ENCODE peak calls at places on chromosomes 6 and 20, in nine cellular contexts. W is colonic mucosa, L is lung, F is fibroblast of pulmonary artery, T is HCT116, Y is fibroblast of villous mesenchyme, G is mucosa of descending colon, D is mammary epithelial cell, J is OCI-LY7. R is an unnamed sample.
A peak's percentile ranks its signal among the peaks of the same experiment; 100 is the strongest.

GRCh38 chr6:134015719-134016557 is 36.5 kb downstream of the SLC2A12 start:
- DNase-seq in G (no peak), L (no peak), D (no peak), J (no peak), W (no peak), T (no peak), Y (peak; percentile 50), F (no peak), R (no peak)

GRCh38 chr6:73691512-73691911 is 4.5 kb upstream of the CD109 start:
- DNase-seq in J (no peak), W (no peak), D (peak; percentile 43), Y (no peak), T (no peak), F (peak; percentile 23), G (no peak), L (no peak), R (no peak)

GRCh38 chr6:37517411-37517812 is 17.7 kb upstream of the CCDC167 start:
- DNase-seq in F (no peak), D (no peak), G (no peak), L (no peak), T (no peak), W (peak; percentile 22), Y (no peak), J (no peak), R (no peak)

GRCh38 chr20:48910360-48910781 is 11.1 kb upstream of the ARFGEF2 start:
- DNase-seq in F (peak; percentile 70), J (no peak), L (no peak), G (no peak), W (no peak), Y (peak; percentile 60), T (no peak), D (no peak), R (no peak)

GRCh38 chr6:100846276-100846675 is 34.9 kb downstream of the ASCC3 start:
- DNase-seq in J (no peak), D (peak; percentile 1), T (no peak), F (no peak), W (no peak), Y (no peak), L (no peak), G (no peak), R (no peak)

GRCh38 chr20:5987383-5987782 is 36.9 kb downstream of the MCM8 start:
- DNase-seq in J (no peak), W (no peak), L (no peak), F (no peak), D (no peak), G (no peak), Y (no peak), T (no peak), R (no peak)

GRCh38 chr6:153778216-153778615 is 260.8 kb upstream of the OPRM1 start:
- DNase-seq in T (no peak), Y (no peak), D (peak; percentile 2), W (no peak), J (no peak), F (no peak), G (no peak), L (no peak), R (no peak)

GRCh38 chr6:7624781-7625710 is 35.0 kb downstream of the SNRNP48 start:
- DNase-seq in Y (no peak), L (no peak), J (no peak), W (no peak), G (no peak), T (no peak), D (no peak), F (no peak), R (no peak)

GRCh38 chr6:22157233-22157632 is 139.6 kb downstream of the PRL start:
- DNase-seq in T (no peak), D (no peak), G (no peak), J (no peak), L (no peak), F (no peak), Y (no peak), W (no peak), R (no peak)

GRCh38 chr6:113381957-113382356 is 475.2 kb upstream of the MARCKS start:
- DNase-seq in J (peak; percentile 53), G (no peak), F (peak; percentile 86), Y (peak; percentile 50), L (no peak), T (no peak), D (no peak), W (no peak), R (peak; percentile 38)

GRCh38 chr6:298233-299049 is 6.2 kb downstream of the DUSP22 start:
- DNase-seq in F (no peak), D (no peak), W (no peak), Y (peak; percentile 16), G (no peak), T (no peak), L (no peak), J (peak; percentile 54), R (no peak)

GRCh38 chr20:3728354-3728753 is 4.1 kb upstream of the HSPA12B start:
- DNase-seq in T (no peak), G (no peak), D (no peak), Y (no peak), F (no peak), L (no peak), W (no peak), J (no peak), R (no peak)

GRCh38 chr20:45097485-45098095 is 3.3 kb downstream of the KCNS1 start:
- DNase-seq in G (peak; percentile 58), F (peak; percentile 63), W (peak; percentile 50), T (no peak), Y (peak; percentile 33), J (no peak), L (no peak), D (no peak), R (peak; percentile 28)
- H3K4me3 ChIP-seq in G (no peak overlapping the region), F (peak overlapping the region; percentile 29), W (no peak overlapping the region), T (no peak overlapping the region), Y (no peak overlapping the region), J (no peak overlapping the region), L (no peak overlapping the region), D (no peak overlapping the region), R (no peak overlapping the region)

DNA sequence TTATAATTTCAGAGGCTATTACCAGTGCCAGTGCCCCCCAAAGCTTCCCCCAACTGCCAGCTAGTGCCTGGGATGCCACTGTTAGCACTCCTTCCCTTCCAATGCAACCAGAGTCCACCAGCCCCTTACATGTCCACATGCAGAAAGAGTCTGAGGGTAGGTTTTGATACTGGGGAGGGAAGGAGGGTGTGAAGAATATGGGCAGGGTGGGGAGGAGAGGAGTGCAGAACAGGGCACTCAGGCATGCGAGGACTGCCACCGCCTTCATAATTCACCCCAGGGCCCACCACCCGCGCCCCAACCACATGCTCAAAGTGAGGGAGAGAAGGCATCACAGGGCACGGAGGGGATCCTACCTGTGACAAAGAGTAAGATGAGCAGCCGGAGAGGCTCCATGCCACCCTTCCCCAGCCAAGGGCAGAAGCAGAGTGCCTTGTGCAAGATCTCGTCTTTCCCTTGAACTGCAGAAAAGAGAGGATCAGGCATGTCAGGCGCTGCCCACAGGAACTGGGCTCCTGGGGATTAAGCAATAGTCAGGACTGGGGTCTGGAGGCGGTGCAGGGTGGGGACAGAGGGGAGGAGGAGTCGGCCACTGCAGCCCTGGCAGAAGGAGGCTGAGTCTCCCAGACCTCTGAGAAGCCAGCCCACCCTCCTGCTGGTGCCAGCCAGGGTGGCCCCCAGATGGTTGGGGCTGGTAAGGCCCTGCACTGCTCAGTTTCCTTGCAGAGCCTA is at the start of gene TREM2:
- DNase-seq in L (no peak), F (no peak), D (peak; percentile 44), G (no peak), J (no peak), T (no peak), W (no peak), Y (no peak), R (no peak)
- H3K4me3 ChIP-seq in L (no peak within 1 kb of the TSS), F (no peak within 1 kb of the TSS), D (peak within 1 kb of the TSS; percentile 48), G (no peak within 1 kb of the TSS), J (no peak within 1 kb of the TSS), T (no peak within 1 kb of the TSS), W (no peak within 1 kb of the TSS), Y (no peak within 1 kb of the TSS), R (no peak within 1 kb of the TSS)

DNA sequence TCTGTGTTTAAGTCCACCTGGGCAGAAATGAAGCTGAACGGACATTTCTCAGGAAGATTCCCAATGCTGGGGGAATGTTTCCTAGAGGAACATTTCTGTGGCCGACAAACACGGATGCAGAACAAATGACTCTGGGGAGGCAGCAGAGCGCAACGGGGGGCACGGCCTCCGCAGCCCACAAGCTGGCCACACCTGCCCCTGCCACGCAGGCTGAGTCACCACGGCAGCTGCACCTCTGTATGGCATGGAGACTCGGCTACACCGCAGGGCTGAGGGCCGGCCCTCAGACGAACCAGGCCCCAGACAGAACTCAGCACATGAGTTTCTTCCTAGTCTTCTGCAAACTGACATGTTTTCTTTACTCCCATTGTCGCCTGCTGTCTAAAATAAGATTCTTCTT is 10.0 kb upstream of the PRR18 start:
- DNase-seq in W (no peak), L (no peak), D (no peak), F (no peak), Y (no peak), G (no peak), J (no peak), T (no peak), R (no peak)
- H3K4me3 ChIP-seq in W (no peak overlapping the region), L (no peak overlapping the region), D (no peak overlapping the region), F (no peak overlapping the region), Y (no peak overlapping the region), G (no peak overlapping the region), J (no peak overlapping the region), T (no peak overlapping the region), R (no peak overlapping the region)

GRCh38 chr6:17015144-17015543 is 86.7 kb upstream of the STMND1 start:
- DNase-seq in G (no peak), L (no peak), F (peak; percentile 43), T (no peak), D (peak; percentile 77), Y (peak; percentile 19), W (no peak), J (no peak), R (no peak)

GRCh38 chr6:17013701-17014100 is 88.1 kb upstream of the STMND1 start:
- DNase-seq in Y (peak; percentile 49), W (no peak), D (peak; percentile 50), T (no peak), L (no peak), G (no peak), J (no peak), F (peak; percentile 72), R (no peak)

GRCh38 chr6:17017416-17017815 is 84.4 kb upstream of the STMND1 start:
- DNase-seq in G (no peak), L (no peak), D (no peak), T (no peak), J (no peak), W (no peak), F (no peak), Y (no peak), R (no peak)

GRCh38 chr6:17018425-17018824 is 83.4 kb upstream of the STMND1 start:
- DNase-seq in L (no peak), Y (no peak), T (no peak), J (no peak), W (no peak), G (no peak), F (no peak), D (no peak), R (no peak)

DNA sequence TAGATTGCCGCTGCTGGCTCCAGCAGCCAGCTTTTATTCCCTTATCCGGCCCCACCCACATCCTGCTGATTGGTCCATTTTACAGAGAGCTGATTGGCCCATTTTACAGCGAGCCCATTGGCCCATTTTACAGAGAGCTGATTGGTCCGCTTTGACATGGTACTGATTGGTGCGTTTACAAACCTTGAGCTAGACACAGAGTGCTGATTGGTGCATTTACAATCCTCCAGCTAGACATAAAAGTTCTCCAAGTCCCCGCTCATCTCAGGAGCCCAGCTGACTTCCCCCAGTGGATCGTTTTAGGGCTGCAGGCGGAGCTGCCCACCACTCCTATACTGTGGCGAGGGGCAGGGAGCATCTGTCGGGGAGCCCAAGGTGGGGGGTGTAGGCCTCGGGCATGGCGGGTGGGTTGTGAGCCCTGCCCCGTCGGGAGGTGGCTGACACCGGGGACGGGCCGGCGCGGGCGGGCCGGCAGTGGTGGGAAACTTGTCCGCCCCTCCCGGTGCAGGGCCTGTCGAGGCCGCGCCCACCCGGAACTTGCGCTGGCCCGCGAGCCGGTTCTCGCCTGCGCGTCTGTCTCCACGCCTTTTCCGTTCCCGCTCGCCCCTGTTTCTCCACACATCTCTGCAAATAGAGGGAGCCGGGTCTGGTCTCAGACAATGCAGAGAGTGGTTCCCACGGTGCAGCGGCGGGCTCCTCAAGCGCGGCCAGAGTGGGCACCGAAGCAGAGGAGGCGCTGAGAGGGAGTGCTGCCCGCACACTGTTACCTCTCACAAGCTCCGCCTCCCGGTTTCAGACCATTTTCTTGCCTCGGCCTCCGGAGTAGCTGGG is 86.1 kb upstream of the STMND1 start:
- DNase-seq in L (peak; percentile 37), W (peak; percentile 31), G (peak; percentile 54), J (no peak), T (no peak), D (no peak), F (peak; percentile 39), Y (peak; percentile 13), R (no peak)
- H3K4me3 ChIP-seq in L (peak overlapping the region; percentile 26), W (peak overlapping the region; percentile 38), G (no peak overlapping the region), J (no peak overlapping the region), T (no peak overlapping the region), D (no peak overlapping the region), F (peak overlapping the region; percentile 30), Y (peak overlapping the region; percentile 50), R (no peak overlapping the region)

R was measured in body of pancreas.